ENCODE peak calls at places on chromosomes 2 and 18, in ten cellular contexts. C, A, K, F, Z, U, I, M, T and G are unnamed samples.

GRCh38 chr2:200274116-200275075 is 32.1 kb upstream of the SPATS2L start:
- DNase-seq in C (no peak), Z (no peak), I (peak), T (no peak), A (no peak), F (no peak), M (no peak), K (no peak), U (no peak), G (no peak)

GRCh38 chr2:239516954-239517305 is 116.1 kb upstream of the HDAC4 start:
- DNase-seq in K (no peak), T (no peak), U (no peak), C (no peak), I (no peak), A (no peak), F (no peak), Z (no peak), M (no peak), G (no peak)

GRCh38 chr18:76493213-76494107 is 1.6 kb downstream of the ZNF516 start:
- DNase-seq in Z (peak), A (no peak), I (peak), F (peak), U (peak), C (no peak), K (no peak), M (peak), T (peak), G (peak)

GRCh38 chr2:31247671-31248070 is 13.7 kb downstream of the EHD3 start:
- DNase-seq in A (no peak), Z (no peak), I (no peak), U (no peak), T (no peak), M (no peak), F (no peak), K (no peak), C (no peak), G (peak)

GRCh38 chr2:203722411-203722810 is 16.0 kb downstream of the CD28 start:
- DNase-seq in F (no peak), A (no peak), C (no peak), I (no peak), U (no peak), M (no peak), T (no peak), K (no peak), Z (no peak), G (peak)

GRCh38 chr2:106996136-106996769 is 110.3 kb upstream of the ST6GAL2 start:
- DNase-seq in I (no peak), M (no peak), T (no peak), F (no peak), U (no peak), K (no peak), Z (no peak), A (no peak), C (no peak), G (no peak)

GRCh38 chr2:66962625-66963207 is 434.4 kb upstream of the ETAA1 start:
- DNase-seq in F (no peak), M (no peak), K (no peak), C (no peak), U (peak), Z (no peak), A (no peak), I (no peak), T (no peak), G (peak)

GRCh38 chr2:238921259-238921658 is 73.4 kb downstream of the TWIST2 start:
- DNase-seq in F (no peak), C (no peak), M (no peak), A (no peak), K (no peak), U (no peak), I (no peak), T (no peak), Z (no peak), G (no peak)

GRCh38 chr2:203734276-203734983 is 28.0 kb downstream of the CD28 start:
- DNase-seq in K (no peak), T (no peak), F (no peak), A (no peak), Z (no peak), C (no peak), U (no peak), I (no peak), M (no peak), G (no peak)

GRCh38 chr2:172101707-172102158 is 967 bp downstream of the DLX2 start:
- DNase-seq in A (no peak), U (no peak), T (peak), I (peak), C (no peak), F (no peak), K (no peak), Z (peak), M (no peak), G (peak)

GRCh38 chr18:78875268-78875997 is 104.2 kb upstream of the SALL3 start:
- DNase-seq in Z (no peak), I (peak), K (no peak), A (no peak), F (no peak), U (peak), T (no peak), M (no peak), C (no peak), G (no peak)

GRCh38 chr2:98795535-98795902 is 64.6 kb upstream of the MGAT4A start:
- DNase-seq in M (no peak), T (no peak), A (no peak), I (no peak), F (no peak), C (no peak), Z (no peak), U (no peak), K (no peak), G (no peak)

GRCh38 chr2:20231632-20232031 is 6.7 kb upstream of the SDC1 start:
- DNase-seq in K (no peak), C (no peak), A (no peak), T (no peak), I (no peak), Z (no peak), F (no peak), U (no peak), M (no peak), G (peak)

GRCh38 chr2:13003500-13003899 is 286.8 kb downstream of the TRIB2 start:
- DNase-seq in U (no peak), A (no peak), F (no peak), K (no peak), M (no peak), Z (no peak), C (no peak), I (no peak), T (no peak), G (peak)

GRCh38 chr2:132489150-132489549 is 72.5 kb downstream of the GPR39 start:
- DNase-seq in C (no peak), K (no peak), M (no peak), I (peak), U (peak), A (no peak), Z (peak), F (peak), T (peak), G (peak)